ENCODE peak calls at places on chromosomes 2 and 18, in four cellular contexts. S, C, L and M are unnamed samples.

GRCh38 chr18:32057624-32058165 is 34.0 kb upstream of the RNF138 start:
- DNase-seq in S (no peak), C (no peak), L (no peak), M (peak; percentile 87)

GRCh38 chr2:202530038-202530437 is 104.7 kb upstream of the FAM117B start:
- DNase-seq in S (no peak), C (peak; percentile 43), L (no peak), M (peak; percentile 20)

GRCh38 chr2:1749750-1750149 is 5.4 kb upstream of the PXDN start:
- DNase-seq in S (no peak), C (no peak), L (no peak), M (no peak)

GRCh38 chr2:143936758-143937562 is 583.0 kb downstream of the ZEB2 start:
- DNase-seq in S (peak; percentile 18), C (peak; percentile 48), L (no peak), M (peak; percentile 71)

GRCh38 chr18:74455386-74455785 is 1.7 kb downstream of the DIPK1C start:
- DNase-seq in S (no peak), C (no peak), L (no peak), M (no peak)

GRCh38 chr2:24269270-24269669 is 91.1 kb downstream of the ITSN2 start:
- DNase-seq in S (peak; percentile 51), C (peak; percentile 70), L (no peak), M (no peak)

GRCh38 chr2:11774600-11774999 is 28.2 kb downstream of the LPIN1 start:
- DNase-seq in S (no peak), C (no peak), L (no peak), M (no peak)

GRCh38 chr2:206915136-206915535 is 24.2 kb upstream of the CPO start:
- DNase-seq in S (peak; percentile 56), C (peak; percentile 86), L (no peak), M (peak; percentile 75)

GRCh38 chr2:172545408-172546075 is 10.3 kb upstream of the PDK1 start:
- DNase-seq in S (no peak), C (no peak), L (no peak), M (peak; percentile 34)

GRCh38 chr2:241230435-241230834 is 42.0 kb downstream of the ANO7 start:
- DNase-seq in S (no peak), C (no peak), L (no peak), M (no peak)

GRCh38 chr2:98157557-98157956 is 70.6 kb downstream of the VWA3B start:
- DNase-seq in S (no peak), C (no peak), L (no peak), M (no peak)

GRCh38 chr18:58975296-58975695 is 110.6 kb downstream of the ZNF532 start:
- DNase-seq in S (no peak), C (no peak), L (no peak), M (no peak)

GRCh38 chr18:29271496-29271895 is 1094.6 kb upstream of the CDH2 start:
- DNase-seq in S (no peak), C (no peak), L (no peak), M (no peak)

GRCh38 chr2:24702800-24703199 is 90.4 kb downstream of the PTRHD1 start:
- DNase-seq in S (peak; percentile 57), C (peak; percentile 88), L (no peak), M (no peak)

GRCh38 chr2:237315170-237315880 is 98.6 kb downstream of the COL6A3 start:
- DNase-seq in S (no peak), C (peak; percentile 60), L (no peak), M (no peak)

GRCh38 chr18:73691118-73691517 is 456.5 kb downstream of the FBXO15 start:
- DNase-seq in S (peak; percentile 2), C (peak; percentile 4), L (no peak), M (no peak)

GRCh38 chr2:236177967-236178909 is 10.1 kb upstream of the GBX2 start:
- DNase-seq in S (peak; percentile 87), C (peak; percentile 78), L (no peak), M (peak; percentile 87)

GRCh38 chr2:123670286-123670685 is 354.8 kb upstream of the CNTNAP5 start:
- DNase-seq in S (no peak), C (no peak), L (no peak), M (no peak)

GRCh38 chr2:16155351-16156145 is 215.2 kb downstream of the MYCN start:
- DNase-seq in S (no peak), C (no peak), L (no peak), M (no peak)

GRCh38 chr2:44989176-44989575 is 20.1 kb downstream of the SIX2 start:
- DNase-seq in S (no peak), C (no peak), L (no peak), M (no peak)
- TF ChIP-seq POLR2A in S (no peak), C (no peak), L (no peak), M (no peak)

GRCh38 chr18:10530852-10531251 is 5.0 kb downstream of the NAPG start:
- DNase-seq in S (no peak), C (no peak), L (no peak), M (no peak)
- TF ChIP-seq MYC in S (no peak), C (no peak), L (no peak), M (no peak)

DNA sequence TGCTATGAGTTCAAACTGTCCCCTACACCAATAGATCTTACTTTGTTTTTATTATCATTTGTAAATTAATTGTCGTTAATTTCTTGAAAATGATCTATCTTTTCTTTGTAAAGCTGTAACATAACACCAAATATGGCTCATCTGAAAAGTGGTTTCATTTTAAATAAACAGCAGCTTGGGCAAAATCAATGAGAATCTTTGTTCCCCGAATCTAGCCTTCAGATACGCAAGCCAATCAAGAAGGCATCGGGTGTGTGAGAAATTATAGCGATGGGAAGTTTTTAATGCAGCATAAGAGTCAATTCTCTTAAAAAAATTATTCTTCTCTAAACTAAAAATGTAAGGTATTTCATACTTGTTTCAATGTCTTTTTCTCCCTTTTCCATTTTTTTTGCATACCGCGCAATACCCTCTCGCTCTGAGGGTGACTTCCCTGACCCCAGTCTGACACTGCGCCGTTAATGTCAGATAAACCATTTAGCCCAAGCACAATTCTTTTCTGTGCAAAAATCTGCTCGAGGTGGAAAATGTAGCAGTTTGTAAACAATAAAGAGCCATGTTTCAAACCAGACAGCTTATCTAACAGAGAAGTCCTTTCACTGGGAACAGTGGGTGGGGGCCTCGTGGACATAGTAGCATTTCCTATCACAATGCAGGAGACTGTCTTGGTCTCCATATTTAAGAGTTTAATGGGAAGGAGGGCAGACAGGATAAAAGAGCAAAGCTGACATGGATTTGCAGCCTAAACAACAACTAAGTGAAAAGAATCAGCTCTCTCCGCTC is 129.3 kb downstream of the TCF4 start:
- DNase-seq in S (no peak), C (no peak), L (no peak), M (no peak)
- TF ChIP-seq MAX in S (no peak), C (no peak), L (no peak), M (no peak)

GRCh38 chr2:33494155-33494779 is 17.8 kb downstream of the RASGRP3 start:
- DNase-seq in S (peak; percentile 25), C (peak; percentile 35), L (no peak), M (no peak)

GRCh38 chr2:33491685-33492084 is 15.2 kb downstream of the RASGRP3 start:
- DNase-seq in S (no peak), C (no peak), L (no peak), M (peak; percentile 34)

GRCh38 chr2:33494877-33495641 is 18.6 kb downstream of the RASGRP3 start:
- DNase-seq in S (peak; percentile 78), C (no peak), L (no peak), M (no peak)

GRCh38 chr2:33489835-33490431 is 13.5 kb downstream of the RASGRP3 start:
- DNase-seq in S (no peak), C (no peak), L (no peak), M (no peak)

DNA sequence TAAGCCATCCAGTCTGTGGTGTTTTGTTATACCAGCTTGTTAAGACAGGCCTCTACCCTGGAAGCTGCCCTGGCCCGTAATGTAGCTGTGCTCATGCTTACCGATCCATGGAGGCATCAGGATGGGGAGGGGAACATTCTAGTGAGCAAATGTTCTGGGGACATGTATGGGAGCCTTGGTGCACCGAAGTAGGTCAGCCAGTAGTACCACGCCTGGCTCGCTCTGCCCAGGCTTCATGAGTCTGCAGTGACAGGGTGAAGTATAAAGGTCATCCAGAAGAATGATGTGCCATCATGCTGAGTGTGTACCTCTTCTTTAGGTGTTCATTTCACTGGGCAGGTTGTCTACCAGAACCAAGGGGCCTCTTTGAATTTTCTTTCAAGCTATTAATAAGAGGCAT is 16.3 kb downstream of the RASGRP3 start:
- DNase-seq in S (no peak), C (no peak), L (no peak), M (no peak)
- TF ChIP-seq POLR2A in S (no peak), C (no peak), L (peak; percentile 36), M (no peak)

GRCh38 chr2:178810422-178810821 is 3.2 kb upstream of the TTN start:
- DNase-seq in S (no peak), C (no peak), L (no peak), M (no peak)

GRCh38 chr2:178811045-178811444 is 3.8 kb upstream of the TTN start:
- DNase-seq in S (no peak), C (no peak), L (no peak), M (no peak)

GRCh38 chr2:178806543-178806942 is 680 bp downstream of the TTN start:
- DNase-seq in S (no peak), C (no peak), L (no peak), M (no peak)

GRCh38 chr2:178807227-178808008 is at the start of gene TTN:
- DNase-seq in S (no peak), C (no peak), L (no peak), M (no peak)

DNA sequence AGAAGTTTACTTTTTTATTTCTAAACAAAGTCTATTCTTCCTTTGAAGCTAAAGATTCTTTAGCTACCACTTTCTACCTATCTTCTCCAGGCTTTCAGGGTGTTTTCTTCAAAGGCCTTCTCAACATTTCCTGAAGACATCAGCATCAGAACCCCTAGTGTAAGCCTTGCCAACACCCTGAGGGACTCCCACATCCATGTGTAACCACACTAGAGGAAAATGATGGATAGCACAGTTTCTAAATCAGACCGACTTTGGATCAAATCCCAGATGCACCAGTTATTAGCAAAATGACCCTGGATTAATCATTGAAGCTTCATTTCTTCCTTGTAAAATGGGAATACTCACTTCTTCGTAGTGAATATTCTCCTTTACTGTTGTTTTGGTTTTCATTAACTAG is 4.7 kb upstream of the TTN start:
- DNase-seq in S (no peak), C (no peak), L (no peak), M (no peak)
- TF ChIP-seq MYC in S (no peak), C (no peak), L (no peak), M (no peak)

GRCh38 chr2:162317910-162318279 is 589 bp downstream of the IFIH1 start:
- DNase-seq in S (peak; percentile 12), C (peak; percentile 44), L (no peak), M (peak; percentile 69)
- TF ChIP-seq MAX in S (no peak), C (no peak), L (no peak), M (no peak)